ENCODE peak calls at places on chromosomes 4 and X, in eight cellular contexts. Y is lung, C is PC-3, B is tibial nerve, E is testis, T is endothelial cell of umbilical vein, L is left lung, G is ovary. R is an unnamed sample. For H3K9me3 and H3K4me1, the result is how much of the 10 kb centered on the place peaks cover.

GRCh38 chr4:94653984-94654609 is 103.7 kb upstream of the BMPR1B start:
- DNase-seq in G (no peak), C (no peak), E (no peak), T (no peak), B (no peak), L (no peak), Y (no peak), R (no peak)

GRCh38 chrX:3476973-3477372 is 130.5 kb upstream of the MXRA5 start:
- DNase-seq in L (no peak), G (no peak), T (no peak), E (no peak), B (no peak), C (no peak), Y (no peak), R (no peak)

GRCh38 chr4:2066011-2066551 is 7.0 kb downstream of the NAT8L start:
- DNase-seq in E (peak), B (no peak), T (no peak), C (no peak), L (no peak), Y (no peak), G (no peak), R (peak)

GRCh38 chrX:97267376-97267775 is 383.7 kb downstream of the RPA4 start:
- DNase-seq in Y (no peak), T (peak), G (no peak), C (no peak), E (no peak), L (no peak), B (no peak), R (no peak)

GRCh38 chr4:150164956-150165355 is 86.7 kb downstream of the DCLK2 start:
- DNase-seq in C (no peak), T (no peak), B (no peak), E (no peak), L (no peak), G (no peak), Y (no peak), R (no peak)

GRCh38 chr4:169341490-169341889 is 70.7 kb upstream of the SH3RF1 start:
- DNase-seq in E (no peak), L (no peak), C (no peak), B (no peak), G (no peak), Y (no peak), T (no peak), R (no peak)

GRCh38 chr4:39032218-39033085 is at the start of gene TMEM156:
- DNase-seq in B (no peak), T (peak), Y (no peak), L (no peak), E (no peak), G (no peak), C (peak), R (no peak)

GRCh38 chr4:152363086-152363485 is 172.8 kb downstream of the FBXW7 start:
- DNase-seq in B (no peak), G (no peak), Y (no peak), T (no peak), E (no peak), C (peak), L (no peak), R (no peak)

GRCh38 chrX:129600981-129601424 is 53.8 kb downstream of the APLN start:
- DNase-seq in T (peak), B (no peak), L (no peak), E (peak), G (peak), Y (no peak), C (peak), R (no peak)

GRCh38 chrX:79413009-79413408 is 45.9 kb upstream of the ITM2A start:
- DNase-seq in E (no peak), B (peak), L (no peak), C (peak), Y (no peak), G (no peak), T (peak), R (no peak)

GRCh38 chr4:106495498-106495897 is 126.9 kb upstream of the GIMD1 start:
- DNase-seq in B (peak), G (no peak), E (no peak), C (no peak), Y (no peak), T (no peak), L (no peak), R (no peak)

GRCh38 chr4:30642520-30642919 is 77.6 kb upstream of the PCDH7 start:
- DNase-seq in B (no peak), C (peak), E (no peak), G (no peak), T (no peak), L (no peak), Y (no peak), R (no peak)

GRCh38 chrX:104136241-104137019 is 20.4 kb downstream of the SLC25A53 start:
- DNase-seq in B (peak), E (peak), L (peak), C (peak), Y (peak), G (peak), T (peak), R (no peak)

GRCh38 chr4:8377103-8378075 is 63.1 kb downstream of the ACOX3 start:
- DNase-seq in L (peak), E (no peak), Y (no peak), G (no peak), C (no peak), B (no peak), T (no peak), R (peak)

GRCh38 chr4:40524642-40525041 is 105.0 kb downstream of the RBM47 start:
- DNase-seq in B (no peak), Y (no peak), E (peak), C (no peak), L (no peak), G (peak), T (no peak), R (no peak)

GRCh38 chrX:18537068-18537467 is 111.7 kb downstream of the CDKL5 start:
- DNase-seq in T (no peak), C (no peak), G (no peak), E (no peak), Y (no peak), L (no peak), B (no peak), R (no peak)

GRCh38 chr4:112266823-112267222 is 18.9 kb downstream of the TIFA start:
- DNase-seq in E (no peak), C (peak), B (no peak), Y (no peak), G (no peak), L (no peak), T (peak), R (no peak)

GRCh38 chr4:10098770-10099139 is 17.8 kb downstream of the WDR1 start:
- DNase-seq in E (no peak), T (no peak), L (no peak), G (no peak), C (peak), B (no peak), Y (no peak), R (no peak)

GRCh38 chrX:10325606-10326005 is 168.8 kb downstream of the CLCN4 start:
- DNase-seq in B (no peak), G (no peak), T (peak), Y (no peak), C (no peak), L (no peak), E (no peak), R (no peak)

GRCh38 chr4:13984996-13985780 is 357.7 kb upstream of the BOD1L1 start:
- DNase-seq in E (peak), T (no peak), G (no peak), B (no peak), L (no peak), Y (no peak), C (no peak), R (no peak)

GRCh38 chr4:96102541-96103018 is 262.7 kb downstream of the PDHA2 start:
- DNase-seq in Y (no peak), G (no peak), B (no peak), T (peak), C (peak), E (no peak), L (no peak), R (no peak)

GRCh38 chrX:141405878-141406492 is 163.7 kb upstream of the SPANXC start:
- DNase-seq in C (peak), Y (no peak), T (no peak), B (no peak), L (no peak), G (no peak), E (no peak), R (no peak)

GRCh38 chr4:170109586-170110289 is 20.0 kb upstream of the AADAT start:
- DNase-seq in Y (no peak), C (no peak), B (no peak), L (no peak), E (no peak), G (no peak), T (no peak), R (no peak)

GRCh38 chrX:55142206-55142918 is 53.5 kb downstream of the PAGE2 start:
- DNase-seq in E (no peak), C (no peak), G (no peak), Y (no peak), B (no peak), T (no peak), L (no peak), R (no peak)

GRCh38 chrX:9434151-9434550 is 30.7 kb upstream of the TBL1X start:
- DNase-seq in C (no peak), E (no peak), L (no peak), B (no peak), T (no peak), Y (no peak), G (no peak), R (no peak)

GRCh38 chrX:40539214-40540142 is 41.3 kb upstream of the ATP6AP2 start:
- DNase-seq in C (no peak), E (peak), Y (peak), L (peak), G (no peak), B (peak), T (no peak), R (peak)

GRCh38 chr4:73589887-73590801 is 30.1 kb downstream of the RASSF6 start:
- DNase-seq in E (no peak), Y (no peak), L (no peak), C (no peak), G (no peak), B (no peak), T (no peak), R (no peak)

GRCh38 chr4:179626687-179627086 is 2184.4 kb upstream of the AGA start:
- DNase-seq in T (no peak), B (no peak), C (peak), Y (no peak), E (no peak), L (no peak), G (no peak), R (no peak)
- TF ChIP-seq CTCF in T (no peak), B (no peak), C (peak), Y (no peak), E (no peak), L (no peak), G (no peak), R (no peak)

GRCh38 chr4:110613710-110614109 is 9.2 kb downstream of the PITX2 start:
- DNase-seq in E (no peak), C (no peak), B (no peak), G (no peak), Y (no peak), T (no peak), L (no peak), R (no peak)
- H3K9me3 ChIP-seq in E (under half), C (under half), B (under half), G (under half), Y (under half), T (under half), L (under half), R (under half)

DNA sequence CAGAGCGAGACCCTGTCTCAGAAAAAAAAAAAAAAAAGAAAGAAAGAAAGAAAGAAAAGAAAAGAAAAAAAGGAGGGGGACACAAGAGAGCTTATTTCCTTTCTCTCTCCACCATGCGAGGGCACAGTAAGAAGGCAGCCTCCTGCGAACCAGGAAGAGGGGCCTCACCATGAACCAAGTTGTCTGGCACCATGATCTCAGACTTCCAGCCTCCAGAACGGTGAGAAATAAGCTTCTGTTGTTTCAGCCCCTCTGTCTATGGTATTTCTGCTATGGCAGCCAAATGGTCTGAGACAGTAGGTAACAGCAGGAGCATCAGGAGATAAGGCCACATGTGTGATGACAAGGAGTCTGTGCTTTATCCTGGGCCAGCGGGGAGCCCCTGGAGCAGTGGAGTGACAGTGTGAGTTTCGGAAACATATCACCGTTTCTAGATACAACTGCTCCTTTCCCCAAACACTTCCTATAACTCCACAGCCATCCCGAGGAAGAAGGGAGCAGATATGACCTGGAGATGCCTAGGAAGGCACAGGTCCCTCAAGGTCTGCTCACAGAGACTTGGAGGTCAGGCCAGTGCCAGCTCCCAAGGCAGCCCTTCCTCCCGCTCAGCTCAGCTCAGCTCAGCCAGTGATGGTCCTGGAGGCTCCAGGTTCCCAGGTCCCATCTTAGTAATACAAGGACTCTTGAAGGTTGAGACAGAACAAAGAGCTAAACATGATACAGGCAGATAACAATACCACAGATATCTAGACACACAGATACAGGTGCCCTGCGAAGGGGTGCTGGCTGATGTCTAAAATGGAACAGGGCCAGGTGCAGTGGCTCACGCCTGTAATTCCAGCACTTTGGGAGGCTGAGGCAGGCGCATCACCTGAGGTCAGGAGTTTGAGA is 17.7 kb downstream of the JAKMIP1 start:
- DNase-seq in L (no peak), T (no peak), Y (no peak), C (no peak), G (no peak), B (no peak), E (no peak), R (no peak)
- H3K4me1 ChIP-seq in L (under half), T (under half), Y (under half), C (under half), G (under half), B (under half), E (under half), R (under half)

DNA sequence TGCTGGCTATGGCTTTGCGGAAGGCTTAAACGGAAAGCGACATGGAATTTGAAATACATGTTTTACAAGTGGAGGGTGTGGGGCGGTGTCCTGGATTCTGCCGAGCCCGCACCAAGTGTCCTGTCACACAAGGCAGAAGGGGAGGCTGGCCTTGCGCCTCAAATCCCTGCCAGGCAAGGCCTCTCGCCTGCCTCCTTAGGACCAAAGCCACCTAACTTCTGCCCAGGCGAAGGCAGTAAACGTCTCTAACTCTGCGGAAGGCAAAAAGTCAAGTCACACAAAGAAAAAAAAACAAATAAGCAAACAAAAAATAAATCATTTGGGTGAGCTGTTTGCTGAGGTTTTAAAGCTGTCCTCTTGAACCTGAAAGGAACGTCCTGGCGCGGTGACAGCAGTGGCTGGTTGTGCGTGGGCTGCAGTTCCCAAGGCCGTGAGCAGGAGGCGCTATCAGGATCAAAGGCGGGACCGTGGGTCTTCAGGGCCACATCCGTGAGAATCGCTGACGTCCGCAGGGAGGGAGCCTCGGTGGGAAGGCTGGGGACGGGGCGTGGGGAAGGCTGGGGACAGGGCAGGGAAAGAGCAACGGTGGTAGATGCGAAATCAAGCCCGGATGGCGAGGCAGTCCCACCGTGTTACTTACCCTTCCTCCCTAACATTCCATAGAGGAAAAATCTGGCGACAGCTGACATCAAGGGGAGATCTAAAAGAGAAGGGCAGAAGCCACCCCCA is 99.1 kb downstream of the TRAPPC11 start:
- DNase-seq in E (peak), L (no peak), Y (no peak), T (no peak), B (peak), G (no peak), C (peak), R (peak)
- TF ChIP-seq CTCF in E (peak), L (no peak), Y (no peak), T (no peak), B (no peak), G (no peak), C (peak), R (peak)

GRCh38 chrX:155951237-155951789 is 46.2 kb upstream of the IL9R start:
- DNase-seq in B (no peak), Y (no peak), T (no peak), C (no peak), G (no peak), L (no peak), E (no peak), R (no peak)
- H3K9me3 ChIP-seq in B (under half), Y (under half), T (under half), C (under half), G (under half), L (under half), E (under half), R (under half)

R was measured in kidney.